ENCODE peak calls at places on chromosomes 1 and 21, in nine cellular contexts. I is SK-N-SH, E is EL, T is AG08395, U is ELR, G is EH, Q is OCI-LY7, K is SJSA1, V is posterior cingulate gyrus. N is an unnamed sample.

GRCh38 chr1:219746141-219746540 is 133.2 kb upstream of the ZC3H11B start:
- DNase-seq in V (no peak), U (no peak), Q (no peak), E (no peak), T (no peak), I (no peak), K (no peak), G (no peak), N (no peak)

GRCh38 chr1:227884370-227885134 is 63.2 kb downstream of the WNT9A start:
- DNase-seq in E (no peak), Q (no peak), I (peak; percentile 17), G (no peak), U (no peak), T (no peak), V (peak; percentile 15), K (peak; percentile 38), N (no peak)

GRCh38 chr1:38270241-38270871 is 223.8 kb upstream of the POU3F1 start:
- DNase-seq in Q (no peak), G (no peak), V (no peak), E (no peak), T (no peak), U (no peak), I (no peak), K (no peak), N (no peak)

GRCh38 chr1:115874929-115875328 is 34.0 kb upstream of the NHLH2 start:
- DNase-seq in T (peak; percentile 19), Q (no peak), U (peak; percentile 88), E (peak; percentile 72), K (no peak), V (no peak), I (no peak), G (peak; percentile 55), N (no peak)

GRCh38 chr1:216528816-216529215 is 105.6 kb upstream of the USH2A start:
- DNase-seq in V (no peak), E (no peak), G (no peak), I (no peak), T (no peak), U (no peak), K (no peak), Q (peak; percentile 70), N (no peak)

GRCh38 chr1:46622341-46622740 is 5.7 kb upstream of the MOB3C start:
- DNase-seq in K (no peak), E (peak; percentile 72), Q (peak; percentile 8), U (peak; percentile 47), T (peak; percentile 61), G (peak; percentile 85), I (no peak), V (no peak), N (peak; percentile 65)

GRCh38 chr1:221456918-221457317 is 285.0 kb downstream of the DUSP10 start:
- DNase-seq in K (no peak), E (no peak), G (no peak), T (no peak), V (no peak), U (no peak), I (no peak), Q (no peak), N (no peak)

GRCh38 chr1:58753431-58753866 is 30.4 kb downstream of the JUN start:
- DNase-seq in V (no peak), T (no peak), G (no peak), E (no peak), U (no peak), I (no peak), K (no peak), Q (no peak), N (no peak)

GRCh38 chr1:176177764-176178163 is 29.3 kb downstream of the COP1 start:
- DNase-seq in G (no peak), E (no peak), U (no peak), V (no peak), T (no peak), Q (peak; percentile 86), I (no peak), K (no peak), N (no peak)

GRCh38 chr1:169367096-169367685 is 406 bp downstream of the NME7 start:
- DNase-seq in V (no peak), G (no peak), I (peak; percentile 3), U (no peak), K (no peak), Q (no peak), E (no peak), T (peak; percentile 4), N (no peak)

GRCh38 chr1:35931424-35932157 is 686 bp downstream of the AGO3 start:
- DNase-seq in T (peak; percentile 11), G (peak; percentile 14), Q (no peak), V (no peak), I (peak; percentile 22), E (peak; percentile 20), U (peak; percentile 32), K (no peak), N (peak; percentile 68)

GRCh38 chr1:223712856-223713494 is 636 bp downstream of the CAPN2 start:
- DNase-seq in T (no peak), V (no peak), G (no peak), U (no peak), K (no peak), E (peak; percentile 36), Q (no peak), I (no peak), N (peak; percentile 47)

GRCh38 chr21:41764558-41765392 is 2.1 kb downstream of the RIPK4 start:
- DNase-seq in K (no peak), T (no peak), Q (no peak), V (no peak), U (no peak), I (no peak), G (no peak), E (no peak), N (peak; percentile 56)

GRCh38 chr1:43982798-43983197 is 3.8 kb downstream of the B4GALT2 start:
- DNase-seq in V (peak; percentile 52), E (no peak), K (no peak), I (no peak), G (no peak), T (no peak), Q (no peak), U (no peak), N (no peak)

GRCh38 chr21:26405735-26406361 is 167.2 kb downstream of the CYYR1 start:
- DNase-seq in I (no peak), V (no peak), E (peak; percentile 90), T (peak; percentile 83), Q (no peak), U (peak; percentile 88), G (peak; percentile 91), K (no peak), N (no peak)

GRCh38 chr1:3983181-3983580 is 83.1 kb upstream of the C1orf174 start:
- DNase-seq in Q (no peak), U (no peak), I (no peak), G (no peak), K (no peak), T (no peak), V (no peak), E (no peak), N (no peak)

GRCh38 chr1:27966402-27967105 is 6.8 kb downstream of the XKR8 start:
- DNase-seq in E (no peak), K (peak; percentile 42), U (peak; percentile 29), G (no peak), V (no peak), I (no peak), T (no peak), Q (no peak), N (peak; percentile 42)

GRCh38 chr1:150507912-150508864 is at the start of gene ECM1:
- DNase-seq in V (peak; percentile 44), U (peak; percentile 88), G (peak; percentile 92), Q (no peak), T (peak; percentile 92), I (no peak), K (peak; percentile 83), E (peak; percentile 91), N (peak; percentile 59)

GRCh38 chr1:186188736-186189135 is 186.3 kb downstream of the TPR start:
- DNase-seq in I (no peak), Q (no peak), V (no peak), E (no peak), K (no peak), T (no peak), U (peak; percentile 67), G (peak; percentile 56), N (no peak)

GRCh38 chr1:214310010-214310409 is 29.1 kb downstream of the SMYD2 start:
- DNase-seq in I (no peak), E (no peak), G (peak; percentile 21), T (no peak), V (no peak), Q (no peak), K (no peak), U (no peak), N (no peak)

GRCh38 chr1:236890152-236891056 is 95.3 kb downstream of the MTR start:
- DNase-seq in K (no peak), U (no peak), Q (no peak), I (no peak), T (no peak), V (no peak), E (peak; percentile 6), G (peak; percentile 15), N (no peak)

GRCh38 chr1:45012639-45013278 is 705 bp downstream of the UROD start:
- DNase-seq in Q (no peak), I (peak; percentile 50), K (peak; percentile 72), E (peak; percentile 79), T (peak; percentile 77), U (peak; percentile 84), G (peak; percentile 73), V (peak; percentile 61), N (peak; percentile 51)

GRCh38 chr1:44251989-44252625 is 38.8 kb downstream of the DMAP1 start:
- DNase-seq in V (no peak), T (no peak), U (no peak), K (no peak), E (no peak), G (no peak), Q (no peak), I (no peak), N (no peak)

GRCh38 chr1:162072770-162073169 is 3.3 kb downstream of the NOS1AP start:
- DNase-seq in Q (no peak), K (no peak), I (no peak), E (no peak), V (no peak), G (no peak), T (no peak), U (no peak), N (no peak)

GRCh38 chr1:89273324-89273778 is 691 bp upstream of the GBP5 start:
- DNase-seq in K (no peak), U (no peak), T (no peak), G (no peak), V (no peak), Q (no peak), E (no peak), I (no peak), N (no peak)

GRCh38 chr1:204398197-204399125 is 13.2 kb downstream of the PPP1R15B start:
- DNase-seq in V (no peak), G (peak; percentile 70), Q (peak; percentile 87), U (peak; percentile 85), I (peak; percentile 82), K (peak; percentile 79), E (peak; percentile 67), T (peak; percentile 85), N (peak; percentile 95)

GRCh38 chr1:214570442-214570841 is 19.0 kb upstream of the PTPN14 start:
- DNase-seq in I (no peak), K (no peak), E (peak; percentile 69), U (peak; percentile 88), T (peak; percentile 44), Q (no peak), V (no peak), G (peak; percentile 76), N (no peak)

GRCh38 chr1:36187800-36188593 is 32.0 kb downstream of the MAP7D1 start:
- DNase-seq in E (peak; percentile 94), Q (peak; percentile 89), V (peak; percentile 83), T (peak; percentile 90), I (peak; percentile 86), U (peak; percentile 93), K (peak; percentile 90), G (peak; percentile 94), N (peak; percentile 93)

GRCh38 chr1:30330644-30331043 is 392.7 kb downstream of the MATN1 start:
- DNase-seq in U (no peak), V (no peak), E (no peak), T (no peak), K (no peak), Q (no peak), G (no peak), I (no peak), N (no peak)

GRCh38 chr1:22450421-22451021 is 1.1 kb upstream of the ZBTB40 start:
- DNase-seq in I (no peak), V (no peak), G (no peak), Q (no peak), E (no peak), K (no peak), U (no peak), T (no peak), N (no peak)